ENCODE peak calls at places on chromosome 11, in five cellular contexts. Z, O, G, S and J are unnamed samples.

GRCh38 chr11:123195182-123196059 is at the start of gene CLMP:
- DNase-seq in Z (no peak), O (no peak), G (peak), S (no peak), J (no peak)

GRCh38 chr11:94149435-94149834 is 20.8 kb downstream of the PANX1 start:
- DNase-seq in Z (no peak), O (no peak), G (peak), S (no peak), J (no peak)

GRCh38 chr11:78841451-78842060 is 266.9 kb upstream of the NARS2 start:
- DNase-seq in Z (no peak), O (no peak), G (peak), S (no peak), J (no peak)

GRCh38 chr11:43268161-43268560 is 43.6 kb upstream of the API5 start:
- DNase-seq in Z (no peak), O (no peak), G (no peak), S (no peak), J (no peak)

GRCh38 chr11:134862168-134862567 is 450.1 kb upstream of the B3GAT1 start:
- DNase-seq in Z (no peak), O (no peak), G (no peak), S (no peak), J (peak)

GRCh38 chr11:60625262-60625661 is 74.2 kb upstream of the MS4A8 start:
- DNase-seq in Z (no peak), O (no peak), G (peak), S (no peak), J (peak)

GRCh38 chr11:131675489-131675888 is 305.1 kb downstream of the NTM start:
- DNase-seq in Z (no peak), O (no peak), G (peak), S (no peak), J (no peak)

GRCh38 chr11:96272542-96273306 is 70.3 kb downstream of the MAML2 start:
- DNase-seq in Z (no peak), O (no peak), G (no peak), S (no peak), J (no peak)

GRCh38 chr11:2077061-2077802 is 62.0 kb downstream of the IGF2 start:
- DNase-seq in Z (no peak), O (no peak), G (no peak), S (no peak), J (no peak)

GRCh38 chr11:4891996-4892640 is 10.4 kb downstream of the OR51T1 start:
- DNase-seq in Z (no peak), O (no peak), G (peak), S (no peak), J (peak)

GRCh38 chr11:63829823-63830489 is 9.0 kb upstream of the MARK2 start:
- DNase-seq in Z (no peak), O (no peak), G (peak), S (no peak), J (no peak)

GRCh38 chr11:32438883-32439487 is 3.6 kb upstream of the WT1 start:
- DNase-seq in Z (no peak), O (no peak), G (peak), S (no peak), J (no peak)

GRCh38 chr11:15885913-15886698 is 470.2 kb downstream of the SOX6 start:
- DNase-seq in Z (no peak), O (no peak), G (no peak), S (no peak), J (no peak)

GRCh38 chr11:57213282-57214086 is 23.6 kb downstream of the APLNR start:
- DNase-seq in Z (no peak), O (no peak), G (peak), S (no peak), J (peak)

GRCh38 chr11:70550456-70551195 is 152.3 kb downstream of the CTTN start:
- DNase-seq in Z (no peak), O (no peak), G (no peak), S (no peak), J (no peak)

GRCh38 chr11:46295312-46295995 is 18.0 kb downstream of the CREB3L1 start:
- DNase-seq in Z (peak), O (peak), G (peak), S (peak), J (peak)

GRCh38 chr11:101583180-101584128 is at the start of gene TRPC6:
- DNase-seq in Z (no peak), O (no peak), G (peak), S (no peak), J (no peak)